ENCODE peak calls at places on chromosomes 12 and 14, in five cellular contexts. N, D, C, A and U are unnamed samples.

GRCh38 chr14:29654910-29655590 is 272.6 kb downstream of the PRKD1 start:
- DNase-seq in N (no peak), A (peak), C (no peak), D (peak), U (no peak)

GRCh38 chr14:61328629-61329262 is 7.4 kb downstream of the PRKCH start:
- DNase-seq in A (no peak), N (no peak), C (no peak), D (no peak), U (no peak)

GRCh38 chr12:68403711-68404110 is 71.5 kb upstream of the MDM1 start:
- DNase-seq in A (no peak), N (no peak), D (peak), C (no peak), U (no peak)

GRCh38 chr12:121942145-121942718 is 23.8 kb downstream of the CFAP251 start:
- DNase-seq in D (peak), N (no peak), C (no peak), A (peak), U (no peak)

GRCh38 chr14:85604671-85605070 is 74.7 kb downstream of the FLRT2 start:
- DNase-seq in C (no peak), N (no peak), A (no peak), D (no peak), U (no peak)

GRCh38 chr12:116288735-116289134 is 11.2 kb upstream of the MED13L start:
- DNase-seq in N (no peak), C (no peak), A (no peak), D (no peak), U (no peak)

GRCh38 chr14:24190416-24190815 is 1.8 kb upstream of the IPO4 start:
- DNase-seq in C (no peak), D (no peak), N (no peak), A (no peak), U (no peak)

GRCh38 chr12:6582196-6582595 is 14.1 kb upstream of the NOP2 start:
- DNase-seq in C (no peak), D (no peak), A (no peak), N (no peak), U (no peak)

GRCh38 chr14:39368261-39368959 is 63.8 kb downstream of the FBXO33 start:
- DNase-seq in A (peak), D (peak), C (peak), N (no peak), U (no peak)

GRCh38 chr14:30214456-30215090 is 286.9 kb upstream of the PRKD1 start:
- DNase-seq in D (peak), N (no peak), A (peak), C (peak), U (no peak)

GRCh38 chr14:23640524-23641141 is 4.5 kb downstream of the DHRS2 start:
- DNase-seq in N (no peak), D (peak), C (peak), A (peak), U (no peak)

GRCh38 chr12:46503637-46504036 is 131.1 kb upstream of the SLC38A2 start:
- DNase-seq in C (no peak), A (no peak), N (no peak), D (no peak), U (no peak)

GRCh38 chr12:107404981-107405380 is 280.6 kb upstream of the PWP1 start:
- DNase-seq in N (no peak), A (peak), D (peak), C (peak), U (no peak)

GRCh38 chr14:76463105-76463504 is 87.2 kb downstream of the ESRRB start:
- DNase-seq in N (no peak), D (no peak), A (no peak), C (no peak), U (no peak)

GRCh38 chr14:105481886-105482454 is 4.7 kb upstream of the CRIP1 start:
- DNase-seq in C (peak), N (peak), A (peak), D (peak), U (peak)

GRCh38 chr14:80213602-80214001 is 2.3 kb upstream of the DIO2 start:
- DNase-seq in A (peak), C (peak), D (peak), N (no peak), U (no peak)

GRCh38 chr14:33475623-33476022 is 475.3 kb downstream of the EGLN3 start:
- DNase-seq in D (peak), A (no peak), N (peak), C (no peak), U (no peak)

GRCh38 chr14:91545204-91545603 is 35.1 kb upstream of the PPP4R3A start:
- DNase-seq in C (no peak), N (no peak), D (no peak), A (no peak), U (no peak)
- TF ChIP-seq CTCF in C (no peak), N (no peak), D (no peak), A (no peak), U (no peak)

GRCh38 chr12:72574138-72574537 is 302.0 kb downstream of the TRHDE start:
- DNase-seq in A (peak), N (no peak), C (no peak), D (no peak), U (no peak)

DNA sequence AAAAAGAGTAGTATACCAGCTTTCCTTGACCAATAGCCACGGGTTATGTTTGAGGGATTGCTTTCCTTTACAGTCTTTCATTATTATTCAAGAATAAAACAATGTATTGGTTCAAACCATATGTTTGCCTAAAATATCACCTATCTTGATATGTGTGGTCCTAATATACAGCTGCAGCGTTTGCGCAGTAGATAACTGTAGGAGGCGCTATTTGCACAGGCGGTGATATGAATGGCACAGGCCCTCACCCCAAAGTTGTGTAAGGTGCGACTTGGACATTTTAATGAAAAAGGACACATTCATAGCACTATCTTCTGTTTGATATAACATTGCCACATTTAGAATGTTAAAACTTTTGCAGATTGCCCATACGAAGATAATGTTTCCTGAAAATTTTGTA is 298.4 kb downstream of the TRHDE start:
- DNase-seq in N (no peak), C (peak), A (no peak), D (no peak), U (no peak)
- TF ChIP-seq CTCF in N (no peak), C (peak), A (no peak), D (no peak), U (peak)

DNA sequence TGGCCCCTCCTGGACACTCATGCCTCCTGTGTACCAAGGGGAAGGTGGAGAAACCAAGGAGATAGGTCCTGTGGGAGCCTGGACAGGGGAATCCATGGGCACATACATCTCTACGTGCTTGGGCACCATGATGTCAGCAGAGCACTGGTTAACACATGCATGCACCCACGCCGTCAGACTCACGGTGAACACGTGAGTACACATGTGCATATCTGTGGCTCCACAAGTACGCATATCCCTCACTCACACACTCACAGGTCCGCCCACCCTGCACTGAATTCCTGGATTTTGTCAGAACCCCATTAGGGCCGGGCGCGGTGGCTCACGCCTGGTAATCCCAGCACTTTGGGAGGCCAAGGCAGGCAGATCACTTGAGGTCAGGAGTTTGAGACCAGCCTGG is 29.1 kb upstream of the COX6A1 start:
- DNase-seq in D (no peak), A (no peak), N (no peak), C (no peak), U (no peak)
- TF ChIP-seq CTCF in D (no peak), A (no peak), N (no peak), C (no peak), U (no peak)

GRCh38 chr12:29889737-29890136 is 106.0 kb upstream of the TMTC1 start:
- DNase-seq in N (peak), A (peak), D (peak), C (no peak), U (no peak)
- TF ChIP-seq CTCF in N (no peak), A (peak), D (peak), C (peak), U (peak)

GRCh38 chr12:24584032-24584675 is 364.7 kb downstream of the BCAT1 start:
- DNase-seq in A (no peak), C (no peak), D (no peak), N (no peak), U (no peak)

GRCh38 chr12:24582954-24583601 is 365.8 kb downstream of the BCAT1 start:
- DNase-seq in C (no peak), A (no peak), N (no peak), D (no peak), U (no peak)

GRCh38 chr12:24591079-24591626 is 357.7 kb downstream of the BCAT1 start:
- DNase-seq in N (no peak), D (no peak), C (no peak), A (no peak), U (no peak)

GRCh38 chr12:24592048-24592447 is 356.9 kb downstream of the BCAT1 start:
- DNase-seq in C (no peak), D (no peak), A (no peak), N (no peak), U (no peak)

DNA sequence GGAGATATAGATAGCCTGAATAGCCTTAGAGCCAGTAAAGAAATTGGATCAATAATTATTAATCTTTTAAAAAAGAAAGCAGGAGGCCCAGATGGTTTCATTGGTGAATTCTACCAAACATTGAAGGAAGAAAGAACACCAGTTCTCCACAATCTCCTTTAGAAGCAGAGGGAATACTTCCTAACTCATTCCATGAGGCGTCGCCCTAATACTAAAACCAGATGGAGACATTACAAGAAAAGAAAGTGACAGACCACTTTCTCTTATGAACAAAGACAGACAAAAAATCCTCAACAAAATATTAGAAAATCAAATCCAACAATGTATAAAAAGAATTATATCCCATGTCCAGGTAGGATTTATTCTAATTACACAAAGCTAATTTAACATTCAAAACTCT is 362.6 kb downstream of the BCAT1 start:
- DNase-seq in C (no peak), N (no peak), A (no peak), D (no peak), U (no peak)
- TF ChIP-seq CTCF in C (no peak), N (no peak), A (no peak), D (no peak), U (no peak)

GRCh38 chr12:105967038-105967776 is 171.5 kb downstream of the NUAK1 start:
- DNase-seq in N (no peak), A (peak), D (peak), C (no peak), U (no peak)

GRCh38 chr12:105970885-105971284 is 167.9 kb downstream of the NUAK1 start:
- DNase-seq in A (no peak), N (no peak), D (no peak), C (no peak), U (no peak)

GRCh38 chr12:105961821-105962671 is 176.7 kb downstream of the NUAK1 start:
- DNase-seq in C (no peak), D (no peak), N (no peak), A (peak), U (no peak)

GRCh38 chr12:105968025-105968424 is 170.7 kb downstream of the NUAK1 start:
- DNase-seq in N (no peak), D (no peak), C (no peak), A (no peak), U (no peak)
- TF ChIP-seq CTCF in N (no peak), D (no peak), C (no peak), A (no peak), U (peak)

GRCh38 chr12:112928978-112929377 is 9.3 kb upstream of the OAS3 start:
- DNase-seq in C (no peak), A (no peak), D (no peak), N (no peak), U (no peak)
- TF ChIP-seq CTCF in C (peak), A (no peak), D (no peak), N (no peak), U (no peak)

DNA sequence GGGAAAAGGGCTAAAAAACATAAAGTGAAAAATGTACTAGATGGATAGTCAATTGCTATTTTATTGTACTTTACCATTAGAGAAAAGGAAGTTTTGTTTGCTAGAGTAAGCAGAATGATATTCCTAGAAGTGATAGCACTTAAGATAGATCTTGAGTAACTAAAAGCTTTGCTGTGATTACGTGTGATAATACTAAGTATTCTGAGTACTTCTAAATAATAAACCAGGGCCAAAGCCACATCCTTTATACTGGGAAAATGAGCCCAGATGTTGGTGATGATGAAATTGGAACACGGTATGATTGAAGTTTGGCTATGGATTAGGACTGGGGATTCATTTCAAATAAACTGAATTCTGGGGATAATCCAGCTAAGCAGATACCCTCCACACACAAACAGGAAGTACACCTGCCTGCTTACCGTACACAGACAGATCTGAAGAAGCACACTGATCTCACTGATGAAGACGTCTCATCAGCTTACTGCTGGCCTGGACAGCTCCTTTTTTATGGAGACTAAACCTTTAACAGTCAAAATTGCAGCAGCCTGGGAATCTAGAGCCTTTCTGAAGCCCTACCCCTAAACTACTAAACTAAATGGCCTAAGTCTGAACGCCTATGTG is 199.8 kb downstream of the LRFN5 start:
- DNase-seq in D (no peak), A (no peak), N (no peak), C (no peak), U (no peak)
- TF ChIP-seq CTCF in D (no peak), A (no peak), N (no peak), C (no peak), U (no peak)

DNA sequence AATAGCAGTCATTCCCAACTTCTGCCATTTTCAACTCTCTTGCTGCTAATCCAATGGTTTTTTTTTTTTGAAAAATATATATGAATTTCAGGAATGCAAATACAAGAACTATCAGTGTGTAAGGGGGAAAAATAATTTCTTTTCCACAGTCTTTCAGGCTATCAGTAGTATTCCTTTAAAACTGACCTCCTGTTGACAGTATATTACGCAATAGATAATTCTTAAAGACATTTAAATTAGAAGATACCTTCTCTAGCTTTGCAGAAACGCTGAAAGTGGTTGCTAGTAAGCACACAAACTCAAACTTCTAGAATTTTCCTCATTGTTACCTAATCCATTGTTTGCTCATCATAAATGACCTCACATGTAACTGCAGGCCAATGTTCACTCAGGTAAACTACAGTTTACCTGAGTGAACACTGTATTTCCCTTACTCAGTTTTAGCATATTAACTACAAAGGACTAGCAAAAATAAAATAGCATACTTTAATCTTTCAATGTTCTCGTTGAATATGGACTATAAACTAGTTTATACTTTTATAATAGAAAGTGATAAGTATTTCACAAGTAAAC is at the start of gene C12orf50:
- DNase-seq in D (no peak), N (no peak), C (no peak), A (no peak), U (no peak)
- TF ChIP-seq CTCF in D (no peak), N (no peak), C (no peak), A (no peak), U (no peak)